ENCODE peak calls at places on chromosome 9, in five cellular contexts. P is HCT116, L is IMR-90, H is cardiac fibroblast, K is brain microvascular endothelial cell. N is an unnamed sample.

GRCh38 chr9:122226142-122226757 is 2.5 kb downstream of the LHX6 start:
- DNase-seq in L (no peak), P (no peak), K (no peak), H (no peak), N (no peak)

GRCh38 chr9:15509931-15510788 is 610 bp downstream of the PSIP1 start:
- DNase-seq in K (peak), P (no peak), H (peak), L (no peak), N (no peak)

GRCh38 chr9:6845881-6846280 is 88.1 kb downstream of the KDM4C start:
- DNase-seq in P (peak), H (no peak), L (peak), K (no peak), N (peak)

GRCh38 chr9:92507005-92507404 is 24.7 kb upstream of the ASPN start:
- DNase-seq in P (no peak), H (peak), L (no peak), K (no peak), N (no peak)

GRCh38 chr9:68844196-68844595 is 139.2 kb downstream of the PIP5K1B start:
- DNase-seq in L (no peak), P (no peak), K (no peak), H (no peak), N (no peak)

GRCh38 chr9:33289501-33289900 is 815 bp upstream of the NFX1 start:
- DNase-seq in P (no peak), L (no peak), H (peak), K (no peak), N (no peak)

GRCh38 chr9:91001146-91001611 is 199.6 kb downstream of the SYK start:
- DNase-seq in H (peak), K (no peak), L (peak), P (peak), N (peak)

GRCh38 chr9:133563286-133564213 is 29.0 kb downstream of the ADAMTSL2 start:
- DNase-seq in P (no peak), L (peak), K (no peak), H (peak), N (no peak)

GRCh38 chr9:1429328-1429727 is 379.2 kb downstream of the DMRT2 start:
- DNase-seq in K (no peak), L (no peak), P (no peak), H (no peak), N (no peak)

GRCh38 chr9:36407122-36407723 is 7.2 kb upstream of the RNF38 start:
- DNase-seq in K (peak), H (peak), L (peak), P (peak), N (peak)

GRCh38 chr9:88835772-88836171 is 155.5 kb upstream of the S1PR3 start:
- DNase-seq in L (no peak), K (no peak), P (no peak), H (no peak), N (no peak)

GRCh38 chr9:76634356-76635054 is 129.7 kb upstream of the PCA3 start:
- DNase-seq in L (peak), P (peak), K (peak), H (peak), N (peak)

GRCh38 chr9:138099803-138100598 is 222.4 kb downstream of the CACNA1B start:
- DNase-seq in K (no peak), H (no peak), P (no peak), L (no peak), N (no peak)

GRCh38 chr9:69674741-69675438 is 2.7 kb upstream of the APBA1 start:
- DNase-seq in L (peak), K (peak), P (no peak), H (peak), N (peak)

GRCh38 chr9:130467371-130467770 is 22.6 kb downstream of the ASS1 start:
- DNase-seq in K (no peak), L (no peak), P (no peak), H (no peak), N (no peak)

GRCh38 chr9:132201139-132201538 is 39.3 kb downstream of the NTNG2 start:
- DNase-seq in P (no peak), H (no peak), K (no peak), L (no peak), N (no peak)

GRCh38 chr9:79581388-79581787 is 9.6 kb downstream of the TLE4 start:
- DNase-seq in P (no peak), K (peak), H (peak), L (peak), N (peak)

GRCh38 chr9:75200892-75201470 is 112.7 kb downstream of the OSTF1 start:
- DNase-seq in L (peak), H (peak), P (peak), K (peak), N (peak)

GRCh38 chr9:29394855-29395254 is 1821.6 kb upstream of the C9orf72 start:
- DNase-seq in L (no peak), K (no peak), H (no peak), P (no peak), N (no peak)

GRCh38 chr9:115013998-115014397 is 83.6 kb upstream of the TNFSF8 start:
- DNase-seq in K (peak), P (peak), H (peak), L (peak), N (peak)

GRCh38 chr9:78004478-78005229 is 27.0 kb downstream of the GNAQ start:
- DNase-seq in K (no peak), L (peak), H (peak), P (peak), N (peak)

GRCh38 chr9:114005371-114006154 is 72.5 kb downstream of the AMBP start:
- DNase-seq in H (no peak), P (no peak), L (no peak), K (no peak), N (no peak)

GRCh38 chr9:111743275-111743674 is 51.5 kb downstream of the SHOC1 start:
- DNase-seq in L (peak), P (peak), H (peak), K (peak), N (peak)

GRCh38 chr9:18393340-18394130 is 80.4 kb upstream of the ADAMTSL1 start:
- DNase-seq in H (peak), P (peak), L (peak), K (peak), N (peak)

GRCh38 chr9:71285191-71285656 is 163.8 kb upstream of the TRPM3 start:
- DNase-seq in H (peak), K (peak), P (peak), L (peak), N (peak)

GRCh38 chr9:128892223-128892892 is 10.4 kb downstream of the LRRC8A start:
- DNase-seq in K (peak), P (no peak), H (peak), L (peak), N (peak)

GRCh38 chr9:20553750-20554149 is 68.5 kb downstream of the MLLT3 start:
- DNase-seq in K (no peak), L (no peak), P (no peak), H (no peak), N (no peak)

GRCh38 chr9:20551236-20551635 is 71.1 kb downstream of the MLLT3 start:
- DNase-seq in L (peak), P (no peak), H (peak), K (no peak), N (no peak)

GRCh38 chr9:20551835-20552234 is 70.5 kb downstream of the MLLT3 start:
- DNase-seq in P (no peak), K (no peak), L (no peak), H (no peak), N (no peak)

GRCh38 chr9:20550326-20550725 is 72.0 kb downstream of the MLLT3 start:
- DNase-seq in P (no peak), L (no peak), H (peak), K (no peak), N (no peak)

GRCh38 chr9:20552874-20553624 is 69.2 kb downstream of the MLLT3 start:
- DNase-seq in K (no peak), H (peak), P (no peak), L (peak), N (no peak)
- TF ChIP-seq CTCF in K (no peak), H (no peak), P (peak), L (peak), N (peak)

GRCh38 chr9:96078866-96079505 is 203.5 kb downstream of the ERCC6L2 start:
- DNase-seq in K (no peak), H (no peak), L (peak), P (no peak), N (no peak)
- TF ChIP-seq CTCF in K (peak), H (no peak), L (no peak), P (peak), N (peak)

DNA sequence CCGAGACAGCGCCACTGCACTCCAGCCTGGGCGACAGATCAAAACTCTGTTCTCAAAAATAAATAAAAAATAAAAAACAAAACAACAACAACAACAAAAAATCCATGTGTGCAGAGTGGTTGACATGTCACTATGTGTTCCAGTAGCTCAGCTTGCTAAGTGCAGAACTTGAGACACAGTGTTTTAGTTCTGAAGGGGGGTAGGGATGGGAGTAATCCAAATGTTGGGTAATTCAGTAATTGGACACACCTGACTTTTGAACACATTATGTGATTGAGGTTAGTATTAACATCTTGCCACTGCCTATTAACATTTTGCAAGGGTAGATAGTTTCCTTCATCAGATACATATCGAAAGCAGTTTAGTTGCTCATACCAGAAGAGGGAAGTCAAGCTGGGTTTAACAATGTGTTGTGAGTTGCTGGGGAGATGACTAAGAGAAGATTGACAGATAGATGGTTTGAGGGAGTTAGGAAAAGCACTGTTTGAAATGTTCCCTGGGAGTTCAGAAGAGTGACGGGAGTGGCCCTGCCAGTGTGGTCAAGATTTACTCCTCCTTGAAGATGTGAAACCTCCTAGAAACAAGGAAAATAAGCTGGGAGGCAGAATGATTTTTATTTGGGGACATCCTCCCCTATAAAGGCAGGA is 928 bp downstream of the HACD4 start:
- DNase-seq in K (peak), H (peak), P (no peak), L (peak), N (peak)
- TF ChIP-seq CTCF in K (no peak), H (no peak), P (no peak), L (no peak), N (no peak)

GRCh38 chr9:95096381-95096780 is 221.1 kb downstream of the FANCC start:
- DNase-seq in K (no peak), P (no peak), L (no peak), H (no peak), N (no peak)
- TF ChIP-seq CTCF in K (peak), P (peak), L (no peak), H (no peak), N (peak)

DNA sequence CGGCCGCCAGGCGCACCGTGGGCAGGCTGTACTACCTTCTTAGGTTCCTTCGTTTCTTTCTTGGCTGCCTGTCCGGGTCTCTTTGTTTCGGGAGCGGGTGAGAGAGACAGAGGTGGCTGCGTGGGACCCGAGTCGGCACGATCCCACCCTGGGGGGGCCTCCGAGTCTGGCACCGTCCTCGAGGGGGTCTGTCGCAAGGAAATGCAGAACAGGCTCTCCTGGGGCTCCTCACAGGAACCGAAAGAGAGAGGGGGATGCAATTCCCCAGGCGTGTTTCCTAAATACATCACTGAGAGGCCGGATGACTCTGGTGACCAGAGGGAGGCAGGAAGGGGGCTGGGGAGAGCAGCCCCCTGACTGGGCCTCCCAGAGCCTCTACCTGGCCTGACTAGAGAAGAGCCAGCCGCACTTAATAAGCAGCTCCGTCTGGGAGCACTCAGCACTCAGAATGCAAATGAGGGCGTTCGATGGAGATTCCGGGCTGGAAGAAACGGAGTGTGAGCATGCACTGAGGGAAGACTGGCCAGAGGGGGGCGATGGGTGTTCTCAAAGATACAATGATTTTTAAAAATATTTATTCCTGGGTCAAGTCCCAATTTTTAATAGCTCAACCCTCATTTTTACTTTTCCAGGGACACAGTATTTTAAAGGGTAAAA is 11.7 kb upstream of the INPP5E start:
- DNase-seq in H (no peak), P (no peak), L (no peak), K (no peak), N (no peak)
- TF ChIP-seq CTCF in H (no peak), P (no peak), L (no peak), K (peak), N (peak)

GRCh38 chr9:23841304-23841703 is 15.3 kb upstream of the ELAVL2 start:
- DNase-seq in H (no peak), L (no peak), P (no peak), K (no peak), N (no peak)

DNA sequence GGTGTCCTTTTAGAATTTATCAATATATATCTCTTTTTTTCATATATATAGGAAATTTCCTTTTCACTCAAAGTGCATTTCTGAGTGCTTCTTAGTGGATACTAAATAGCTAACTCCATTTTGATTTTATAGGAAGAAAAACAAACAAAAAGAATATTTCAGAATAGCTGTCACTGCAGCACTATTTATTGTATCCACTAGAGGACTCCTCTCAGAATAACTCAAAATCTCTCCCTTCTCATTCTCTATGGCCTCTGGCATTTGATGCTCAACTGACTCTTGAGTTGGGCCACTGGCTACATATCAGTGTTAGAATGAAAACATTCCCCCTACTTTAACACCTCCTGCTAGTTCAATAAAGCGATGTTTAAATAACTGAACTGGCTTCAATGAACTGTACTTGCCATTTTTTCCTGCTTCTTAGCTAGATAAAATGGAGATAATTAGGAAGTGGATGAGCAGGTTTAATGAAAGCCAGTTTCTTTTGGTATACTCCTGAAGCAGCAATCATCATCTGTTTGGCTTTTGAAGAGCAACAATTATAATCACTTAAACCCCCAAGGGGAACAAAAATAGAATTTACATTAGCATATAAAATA is 16.6 kb upstream of the ELAVL2 start:
- DNase-seq in K (no peak), L (no peak), H (no peak), P (no peak), N (no peak)
- TF ChIP-seq CTCF in K (no peak), L (no peak), H (no peak), P (no peak), N (no peak)

DNA sequence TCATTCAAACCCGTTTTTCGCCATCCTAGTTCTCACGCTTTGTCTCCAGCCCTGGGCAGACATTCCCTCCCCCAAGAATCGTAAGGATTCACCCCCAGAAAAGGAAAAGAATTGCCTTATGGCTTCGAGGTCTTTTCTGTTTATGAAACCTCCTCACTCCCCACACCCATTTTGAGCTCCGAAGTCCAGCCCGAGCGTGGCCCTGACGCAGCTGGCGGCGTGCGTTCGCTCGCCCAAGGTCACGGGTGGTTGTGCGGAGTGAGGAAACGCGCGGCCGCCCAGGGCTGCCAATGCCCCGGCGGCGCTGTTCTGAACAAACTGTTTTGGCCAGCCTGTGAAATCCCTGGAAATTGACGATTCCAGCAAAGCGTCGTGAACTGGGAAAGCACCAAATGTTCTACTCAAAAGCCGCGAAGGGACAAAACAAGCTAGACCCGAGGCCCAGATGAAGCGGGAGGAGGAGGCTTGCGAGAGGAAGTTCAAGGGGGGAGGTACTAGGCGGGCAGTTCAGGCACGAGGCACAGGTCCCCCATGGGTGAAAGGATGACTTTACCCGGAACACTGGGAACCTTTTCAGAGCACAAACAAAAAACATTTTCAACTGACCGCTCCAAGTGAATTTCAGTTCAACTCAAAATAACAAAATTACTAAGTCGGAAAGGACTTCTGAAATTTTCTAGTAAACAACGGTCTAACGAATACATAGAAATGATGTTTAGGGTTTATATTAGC is 683 bp upstream of the ZFAND5 start:
- DNase-seq in K (peak), H (peak), L (peak), P (no peak), N (peak)
- TF ChIP-seq CTCF in K (peak), H (peak), L (peak), P (no peak), N (peak)

GRCh38 chr9:3879731-3880493 is 354.1 kb upstream of the RFX3 start:
- DNase-seq in P (no peak), L (no peak), K (no peak), H (no peak), N (no peak)

GRCh38 chr9:3876553-3876952 is 350.8 kb upstream of the RFX3 start:
- DNase-seq in H (no peak), P (no peak), K (no peak), L (no peak), N (no peak)

GRCh38 chr9:3884736-3885135 is 358.9 kb upstream of the RFX3 start:
- DNase-seq in H (no peak), P (no peak), L (no peak), K (no peak), N (no peak)

GRCh38 chr9:3879315-3879714 is 353.5 kb upstream of the RFX3 start:
- DNase-seq in L (no peak), K (no peak), H (no peak), P (no peak), N (no peak)

DNA sequence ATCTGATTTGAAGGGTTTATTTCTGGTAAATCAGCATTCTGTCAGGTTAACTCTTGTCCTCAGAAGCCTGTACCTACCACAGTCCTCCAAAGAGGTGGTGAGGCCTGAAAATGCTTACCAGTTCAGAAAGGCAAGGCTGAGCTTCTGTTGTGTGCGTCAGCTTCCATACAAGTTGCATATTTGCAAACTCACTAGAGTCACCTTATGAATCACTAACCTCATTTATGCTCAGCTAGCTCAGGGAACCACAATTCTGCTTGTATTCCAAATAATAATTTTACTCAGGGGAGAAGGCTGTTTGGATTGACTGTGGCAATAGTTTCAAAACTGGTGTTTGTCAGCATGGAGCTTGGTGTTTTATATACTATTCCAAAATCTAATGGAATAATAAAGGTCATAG is 355.1 kb upstream of the RFX3 start:
- DNase-seq in H (peak), L (peak), K (peak), P (no peak), N (peak)
- TF ChIP-seq CTCF in H (no peak), L (no peak), K (no peak), P (no peak), N (no peak)

GRCh38 chr9:120911295-120911843 is 15.2 kb downstream of the TRAF1 start:
- DNase-seq in P (no peak), K (no peak), H (no peak), L (no peak), N (no peak)
- TF ChIP-seq CTCF in P (no peak), K (no peak), H (no peak), L (no peak), N (no peak)

GRCh38 chr9:97470076-97470475 is 31.4 kb upstream of the TMOD1 start:
- DNase-seq in L (no peak), H (no peak), K (no peak), P (peak), N (no peak)
- TF ChIP-seq CTCF in L (no peak), H (peak), K (peak), P (peak), N (peak)